ENCODE peak calls at places on chromosomes 7 and 10, in nine cellular contexts. J, L, E, D, R, G, B, X and O are unnamed samples.

GRCh38 chr7:141288626-141289025 is 214.8 kb downstream of the TMEM178B start:
- DNase-seq in J (no peak), L (no peak), E (no peak), D (no peak), R (no peak), G (no peak), B (no peak), X (no peak), O (no peak)

GRCh38 chr7:32044739-32045138 is 25.5 kb downstream of the PDE1C start:
- DNase-seq in J (no peak), L (no peak), E (no peak), D (no peak), R (no peak), G (no peak), B (no peak), X (no peak), O (no peak)

GRCh38 chr7:130009848-130010688 is 41.1 kb downstream of the ZC3HC1 start:
- DNase-seq in J (no peak), L (peak), E (no peak), D (no peak), R (peak), G (peak), B (no peak), X (peak), O (peak)

GRCh38 chr10:84308481-84309304 is 19.7 kb upstream of the CCSER2 start:
- DNase-seq in J (peak), L (peak), E (no peak), D (peak), R (peak), G (peak), B (peak), X (no peak), O (no peak)

GRCh38 chr7:102042016-102042656 is 224.7 kb downstream of the CUX1 start:
- DNase-seq in J (no peak), L (no peak), E (no peak), D (no peak), R (peak), G (no peak), B (no peak), X (no peak), O (no peak)

GRCh38 chr10:76297787-76298281 is 866.4 kb downstream of the LRMDA start:
- DNase-seq in J (no peak), L (no peak), E (no peak), D (no peak), R (no peak), G (peak), B (no peak), X (no peak), O (no peak)

GRCh38 chr7:17131983-17132655 is 166.3 kb upstream of the AHR start:
- DNase-seq in J (no peak), L (no peak), E (no peak), D (no peak), R (no peak), G (no peak), B (no peak), X (no peak), O (no peak)

GRCh38 chr7:70634610-70635068 is 497.3 kb upstream of the GALNT17 start:
- DNase-seq in J (no peak), L (no peak), E (no peak), D (no peak), R (peak), G (no peak), B (no peak), X (peak), O (no peak)

GRCh38 chr10:49177391-49178355 is 10.5 kb downstream of the TMEM273 start:
- DNase-seq in J (peak), L (peak), E (no peak), D (peak), R (peak), G (no peak), B (peak), X (peak), O (no peak)

DNA sequence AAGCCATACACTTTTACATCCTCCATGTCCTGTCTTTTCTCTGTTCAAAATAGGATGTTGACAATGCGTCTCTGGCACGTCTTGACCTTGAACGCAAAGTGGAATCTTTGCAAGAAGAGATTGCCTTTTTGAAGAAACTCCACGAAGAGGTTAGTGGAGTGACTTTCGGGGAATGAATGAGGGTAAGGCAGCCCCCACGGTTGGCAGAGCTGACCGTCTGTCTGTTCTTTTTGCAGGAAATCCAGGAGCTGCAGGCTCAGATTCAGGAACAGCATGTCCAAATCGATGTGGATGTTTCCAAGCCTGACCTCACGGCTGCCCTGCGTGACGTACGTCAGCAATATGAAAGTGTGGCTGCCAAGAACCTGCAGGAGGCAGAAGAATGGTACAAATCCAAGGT is 5.5 kb downstream of the VIM start:
- DNase-seq in J (no peak), L (peak), E (no peak), D (peak), R (peak), G (peak), B (no peak), X (no peak), O (peak)
- H3K4me3 ChIP-seq in J (no peak), L (no peak), E (peak), D (no peak), R (no peak), G (no peak), B (no peak), X (peak), O (peak)

GRCh38 chr7:51316262-51316665 is 345 bp downstream of the COBL start:
- DNase-seq in J (no peak), L (peak), E (peak), D (no peak), R (no peak), G (peak), B (no peak), X (no peak), O (peak)

GRCh38 chr7:51316666-51317581 is at the start of gene COBL:
- DNase-seq in J (peak), L (peak), E (no peak), D (no peak), R (peak), G (peak), B (peak), X (no peak), O (peak)

GRCh38 chr7:51314041-51314440 is 2.6 kb downstream of the COBL start:
- DNase-seq in J (no peak), L (no peak), E (no peak), D (no peak), R (no peak), G (no peak), B (no peak), X (no peak), O (no peak)

GRCh38 chr7:51314726-51315125 is 1.9 kb downstream of the COBL start:
- DNase-seq in J (no peak), L (no peak), E (no peak), D (no peak), R (no peak), G (peak), B (no peak), X (no peak), O (no peak)

GRCh38 chr7:51315393-51316261 is 982 bp downstream of the COBL start:
- DNase-seq in J (no peak), L (peak), E (peak), D (no peak), R (peak), G (peak), B (no peak), X (no peak), O (peak)
- H3K4me3 ChIP-seq in J (peak), L (peak), E (peak), D (no peak), R (peak), G (peak), B (peak), X (no peak), O (peak)

GRCh38 chr10:133355991-133356390 is 1.8 kb downstream of the FUOM start:
- DNase-seq in J (no peak), L (no peak), E (no peak), D (no peak), R (no peak), G (no peak), B (no peak), X (no peak), O (no peak)
- H3K4me3 ChIP-seq in J (no peak), L (no peak), E (no peak), D (no peak), R (no peak), G (no peak), B (no peak), X (no peak), O (no peak)

DNA sequence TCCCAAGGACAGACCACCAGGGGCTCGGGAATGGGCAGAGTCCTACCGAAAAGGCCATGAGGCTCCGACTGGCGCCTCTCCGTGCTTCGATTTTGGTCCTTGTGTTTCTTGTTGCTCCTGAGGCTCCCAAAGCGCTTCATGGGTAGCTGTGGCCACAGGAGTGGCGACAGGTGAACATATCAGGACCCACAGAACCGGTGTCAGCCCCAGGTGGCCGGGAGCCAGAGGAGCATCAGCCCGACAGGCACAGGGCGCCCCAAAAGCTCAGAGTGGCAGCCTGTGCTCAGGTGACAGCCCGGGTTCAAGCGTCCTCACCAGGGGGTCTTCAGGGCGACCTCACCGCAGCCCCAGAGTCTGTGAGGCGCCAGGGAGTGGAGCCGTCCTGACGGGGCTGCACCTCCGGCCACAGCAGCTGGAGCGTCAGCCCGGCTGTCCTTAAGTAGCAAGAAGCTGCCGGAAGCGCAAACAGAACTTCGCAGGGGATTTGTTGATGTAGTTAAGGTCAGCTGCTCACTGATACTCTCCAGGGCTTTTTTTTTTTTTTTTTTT is 141.0 kb downstream of the PRKAG2 start:
- DNase-seq in J (peak), L (no peak), E (no peak), D (no peak), R (no peak), G (no peak), B (no peak), X (no peak), O (peak)
- H3K4me3 ChIP-seq in J (peak), L (peak), E (no peak), D (no peak), R (peak), G (no peak), B (peak), X (peak), O (no peak)

DNA sequence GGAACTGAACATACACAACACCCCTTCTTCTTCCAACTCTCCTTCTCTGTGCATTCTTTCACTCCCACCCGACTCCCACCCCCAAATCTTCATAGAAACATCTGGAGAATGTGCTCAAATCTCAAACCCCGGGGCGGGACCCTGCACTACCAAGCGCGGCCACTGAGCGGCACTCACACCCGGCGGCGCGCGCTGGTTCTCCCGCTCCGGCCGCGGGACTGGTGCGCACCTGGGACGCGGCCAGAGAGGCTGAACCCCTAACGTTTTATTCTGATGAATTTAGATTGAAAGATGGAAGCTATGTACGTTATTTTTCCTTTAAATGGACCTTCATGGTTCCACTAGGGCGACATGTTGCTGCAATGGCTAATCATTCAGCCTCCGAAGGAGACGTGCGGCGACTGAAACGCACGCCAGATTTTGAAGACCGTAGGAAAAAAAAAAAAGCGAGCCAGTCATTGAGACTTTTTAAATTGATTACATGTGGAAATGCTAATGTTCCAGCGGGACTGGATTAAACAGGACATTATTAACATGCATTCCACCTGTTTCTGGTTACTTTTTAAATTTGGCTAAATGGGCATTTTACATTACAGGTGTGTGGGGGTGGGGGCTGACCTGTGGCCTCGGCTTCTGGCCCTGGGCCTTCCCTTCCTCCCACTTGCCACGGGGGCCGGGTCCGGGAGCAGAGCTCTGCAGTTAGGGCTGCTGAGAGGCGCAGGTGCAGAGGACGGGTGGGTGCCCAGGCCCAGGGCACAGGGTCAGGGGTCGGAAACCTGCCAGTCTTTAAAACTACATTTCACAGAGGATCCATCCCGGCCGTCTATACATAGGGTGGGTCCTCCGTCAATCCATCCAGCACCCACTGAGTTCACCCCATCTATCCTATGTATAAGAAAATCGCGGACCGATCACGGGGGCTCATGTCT is 106.8 kb upstream of the INSIG1 start:
- DNase-seq in J (peak), L (peak), E (no peak), D (peak), R (peak), G (peak), B (peak), X (no peak), O (peak)
- H3K4me3 ChIP-seq in J (no peak), L (no peak), E (no peak), D (no peak), R (no peak), G (no peak), B (no peak), X (no peak), O (no peak)

GRCh38 chr7:23106801-23107713 is 1.5 kb downstream of the KLHL7 start:
- DNase-seq in J (no peak), L (no peak), E (no peak), D (no peak), R (peak), G (no peak), B (no peak), X (no peak), O (no peak)

GRCh38 chr7:23109470-23109869 is 3.9 kb downstream of the KLHL7 start:
- DNase-seq in J (no peak), L (no peak), E (no peak), D (no peak), R (no peak), G (no peak), B (no peak), X (no peak), O (no peak)

GRCh38 chr7:23108995-23109394 is 3.4 kb downstream of the KLHL7 start:
- DNase-seq in J (no peak), L (no peak), E (no peak), D (no peak), R (no peak), G (no peak), B (no peak), X (no peak), O (no peak)

GRCh38 chr7:23106491-23106800 is 861 bp downstream of the KLHL7 start:
- DNase-seq in J (peak), L (peak), E (no peak), D (no peak), R (peak), G (peak), B (no peak), X (no peak), O (no peak)

GRCh38 chr7:23107781-23108180 is 2.2 kb downstream of the KLHL7 start:
- DNase-seq in J (no peak), L (no peak), E (no peak), D (no peak), R (no peak), G (no peak), B (no peak), X (no peak), O (no peak)
- H3K4me3 ChIP-seq in J (peak), L (no peak), E (no peak), D (no peak), R (no peak), G (no peak), B (peak), X (peak), O (no peak)